ENCODE peak calls at places on chromosome 19, in eight cellular contexts. V is psoas muscle, E is suprapubic skin, R is lower lobe of right lung, M is pancreas, K is adrenal gland, F is left ventricle myocardium inferior, D is IMR-90. L is an unnamed sample.

GRCh38 chr19:38274734-38275133 is 10.4 kb downstream of the SPINT2 start:
- DNase-seq in R (no peak), F (peak; percentile 33), D (no peak), M (no peak), K (peak; percentile 70), V (no peak), E (no peak), L (no peak)

GRCh38 chr19:55624109-55625003 is at the start of gene ZNF784:
- DNase-seq in M (peak; percentile 89), K (peak; percentile 94), D (peak; percentile 90), F (peak; percentile 92), V (peak; percentile 97), E (peak; percentile 94), R (peak; percentile 93), L (peak; percentile 57)

GRCh38 chr19:30668521-30669155 is 296.5 kb downstream of the ZNF536 start:
- DNase-seq in V (no peak), R (no peak), E (no peak), F (no peak), M (no peak), K (no peak), D (no peak), L (no peak)

GRCh38 chr19:38564981-38565685 is 52.6 kb downstream of the MAP4K1 start:
- DNase-seq in R (no peak), V (peak; percentile 51), F (no peak), M (no peak), E (no peak), K (no peak), D (no peak), L (no peak)

GRCh38 chr19:38970664-38971532 is 4.6 kb downstream of the FBXO17 start:
- DNase-seq in D (no peak), M (no peak), F (no peak), R (no peak), K (no peak), V (no peak), E (no peak), L (no peak)

GRCh38 chr19:1868971-1869370 is 5.6 kb upstream of the KLF16 start:
- DNase-seq in D (no peak), E (no peak), K (no peak), V (no peak), F (no peak), R (no peak), M (no peak), L (no peak)

GRCh38 chr19:44142014-44142523 is 715 bp downstream of the ZNF234 start:
- DNase-seq in F (no peak), D (peak; percentile 42), R (no peak), M (no peak), E (no peak), V (no peak), K (peak; percentile 30), L (no peak)

GRCh38 chr19:45955905-45956608 is 17.6 kb downstream of the NOVA2 start:
- DNase-seq in F (peak; percentile 63), D (peak; percentile 7), M (no peak), E (no peak), V (peak; percentile 70), K (peak; percentile 37), R (peak; percentile 61), L (peak; percentile 60)

GRCh38 chr19:36041831-36042230 is 9.2 kb upstream of the CLIP3 start:
- DNase-seq in M (no peak), K (no peak), F (no peak), E (no peak), D (peak; percentile 82), R (no peak), V (no peak), L (peak; percentile 65)

GRCh38 chr19:36526581-36526980 is 1.5 kb downstream of the ZNF260 start:
- DNase-seq in E (no peak), D (no peak), M (no peak), F (no peak), R (no peak), K (no peak), V (no peak), L (no peak)

GRCh38 chr19:38644719-38645118 is 2.7 kb upstream of the ACTN4 start:
- DNase-seq in F (no peak), M (no peak), R (no peak), K (no peak), E (no peak), V (no peak), D (no peak), L (peak; percentile 69)

GRCh38 chr19:40594251-40594650 is 6.9 kb upstream of the LTBP4 start:
- DNase-seq in E (no peak), D (no peak), F (no peak), K (no peak), R (no peak), M (no peak), V (no peak), L (no peak)

GRCh38 chr19:7658219-7658686 is 10.6 kb upstream of the RETN start:
- DNase-seq in R (no peak), F (no peak), K (no peak), M (no peak), E (no peak), V (no peak), D (no peak), L (no peak)

DNA sequence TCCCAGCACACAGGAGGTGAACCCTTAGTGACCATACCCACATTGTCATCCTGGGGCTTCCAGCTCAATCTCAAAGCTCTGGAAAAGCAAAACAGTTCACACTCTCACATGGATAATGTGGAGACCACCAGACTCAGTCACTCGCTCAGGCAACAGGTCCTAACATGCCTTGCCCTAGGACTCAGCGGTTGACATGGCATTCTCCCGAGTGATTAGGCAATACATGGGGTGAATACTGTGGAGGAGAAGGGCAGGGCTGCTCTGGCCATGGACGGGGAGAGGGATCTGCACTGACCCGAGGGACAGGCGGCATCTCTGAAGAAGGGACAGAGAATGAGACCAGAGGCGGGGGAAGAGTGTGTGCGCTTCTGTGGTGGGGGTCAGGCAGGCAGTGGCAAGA is 44.4 kb upstream of the EPHX3 start:
- DNase-seq in D (no peak), M (no peak), V (no peak), R (no peak), K (no peak), F (no peak), E (no peak), L (peak; percentile 70)
- H3K4me1 ChIP-seq in D (peaks cover 28% of the 10 kb centered on the region), M (peaks cover 38% of the 10 kb centered on the region), V (peaks cover 92% of the 10 kb centered on the region), R (peaks cover 93% of the 10 kb centered on the region), K (peaks cover 60% of the 10 kb centered on the region), F (peaks cover 100% of the 10 kb centered on the region), E (peaks cover 87% of the 10 kb centered on the region), L (peaks cover 34% of the 10 kb centered on the region)

GRCh38 chr19:5323475-5323811 is 17.2 kb downstream of the PTPRS start:
- DNase-seq in D (no peak), K (no peak), R (no peak), F (no peak), M (no peak), V (no peak), E (no peak), L (no peak)

GRCh38 chr19:5319516-5319915 is 21.1 kb downstream of the PTPRS start:
- DNase-seq in M (no peak), E (no peak), F (no peak), K (no peak), V (no peak), R (no peak), D (no peak), L (no peak)

GRCh38 chr19:5321066-5321642 is 19.5 kb downstream of the PTPRS start:
- DNase-seq in F (no peak), V (no peak), M (no peak), D (no peak), E (no peak), R (no peak), K (no peak), L (no peak)

GRCh38 chr19:5324947-5325346 is 15.7 kb downstream of the PTPRS start:
- DNase-seq in M (no peak), K (no peak), D (no peak), V (no peak), F (no peak), R (no peak), E (no peak), L (no peak)

DNA sequence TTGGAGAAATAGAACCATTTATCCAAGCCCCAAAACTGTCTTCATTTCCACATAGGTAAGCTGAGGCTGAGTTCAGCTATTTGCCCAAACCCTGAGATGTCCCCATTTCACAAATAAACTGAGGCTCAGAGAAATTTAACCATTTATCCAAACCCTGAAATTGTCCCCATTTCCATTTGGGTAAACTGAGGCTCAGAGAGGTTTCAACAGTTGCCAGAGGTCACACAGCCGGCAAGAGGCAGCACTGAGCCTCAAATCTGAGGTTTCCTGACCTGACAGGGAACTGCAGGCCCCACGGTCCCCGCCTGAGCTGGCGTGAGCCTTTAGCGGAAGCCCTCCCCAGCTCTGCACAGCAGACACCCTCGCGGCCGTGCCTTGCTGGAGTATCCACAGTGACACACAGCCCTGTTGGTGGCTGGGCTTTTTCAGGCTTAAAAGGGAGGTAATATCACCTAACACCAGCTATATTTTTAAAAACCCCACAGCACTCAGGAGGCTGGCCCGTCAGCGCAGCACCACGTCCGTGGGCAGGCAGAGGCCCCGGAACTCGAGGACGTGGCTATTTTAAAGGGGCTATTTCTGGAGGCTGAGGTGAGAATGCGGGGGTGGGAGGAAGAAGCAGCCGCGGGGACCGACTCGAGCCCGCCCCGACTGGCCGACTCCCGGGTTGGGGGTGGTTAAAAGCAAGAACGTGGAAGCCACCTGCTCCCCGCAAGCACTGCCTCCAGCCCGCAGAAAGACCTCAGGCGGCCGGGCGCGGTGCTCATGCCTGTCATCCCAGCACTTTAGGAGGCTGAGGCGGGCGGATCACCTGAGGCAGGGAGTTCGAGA is 18.5 kb downstream of the PTPRS start:
- DNase-seq in R (no peak), V (no peak), D (no peak), E (no peak), F (no peak), M (no peak), K (no peak), L (no peak)
- TF ChIP-seq CTCF in R (no peak), V (no peak), D (no peak), E (no peak), F (no peak), M (no peak), K (no peak), L (no peak)

GRCh38 chr19:18008814-18009213 is 844 bp downstream of the ARRDC2 start:
- DNase-seq in V (peak; percentile 70), E (no peak), F (no peak), K (no peak), M (peak; percentile 29), R (no peak), D (no peak), L (no peak)

GRCh38 chr19:18007605-18007938 is 398 bp upstream of the ARRDC2 start:
- DNase-seq in E (peak; percentile 70), R (no peak), M (no peak), V (no peak), D (no peak), F (no peak), K (no peak), L (no peak)

GRCh38 chr19:18007939-18008673 is at the start of gene ARRDC2:
- DNase-seq in M (peak; percentile 91), V (peak; percentile 97), D (peak; percentile 87), K (peak; percentile 92), F (peak; percentile 91), R (peak; percentile 92), E (peak; percentile 95), L (peak; percentile 57)

GRCh38 chr19:18009412-18010066 is 1.6 kb downstream of the ARRDC2 start:
- DNase-seq in F (no peak), E (no peak), D (peak; percentile 17), R (no peak), M (peak; percentile 23), V (peak; percentile 66), K (no peak), L (no peak)

GRCh38 chr19:18010149-18010548 is 2.2 kb downstream of the ARRDC2 start:
- DNase-seq in V (peak; percentile 66), R (no peak), K (no peak), D (no peak), F (no peak), M (no peak), E (no peak), L (no peak)
- H3K27ac ChIP-seq in V (peak overlapping the region; percentile 97), R (peak overlapping the region; percentile 86), K (no peak overlapping the region), D (no peak overlapping the region), F (peak overlapping the region; percentile 90), M (no peak overlapping the region), E (no peak overlapping the region), L (no peak overlapping the region)

GRCh38 chr19:13052447-13053232 is 50.0 kb downstream of the LYL1 start:
- DNase-seq in V (no peak), D (no peak), E (no peak), K (no peak), M (no peak), R (peak; percentile 34), F (no peak), L (no peak)
- H3K4me1 ChIP-seq in V (peaks cover 94% of the 10 kb centered on the region), D (peaks cover 65% of the 10 kb centered on the region), E (peaks cover 97% of the 10 kb centered on the region), K (no peaks in the 10 kb centered on the region), M (peaks cover 44% of the 10 kb centered on the region), R (peaks cover 82% of the 10 kb centered on the region), F (peaks cover 93% of the 10 kb centered on the region), L (peaks cover 20% of the 10 kb centered on the region)

L was measured in foreskin keratinocyte.